ENCODE peak calls at places on chromosomes 1 and 21, in four cellular contexts. B is adrenal gland, H is tibial artery, E is body of pancreas. X is an unnamed sample.

GRCh38 chr1:55490556-55490955 is 275.4 kb upstream of the USP24 start:
- DNase-seq in H (no peak), E (no peak), B (no peak), X (no peak)

GRCh38 chr1:107787299-107787698 is 177.7 kb downstream of the VAV3 start:
- DNase-seq in B (no peak), H (no peak), E (no peak), X (peak; percentile 41)

GRCh38 chr1:21574464-21575151 is 65.4 kb downstream of the ALPL start:
- DNase-seq in H (no peak), E (no peak), B (no peak), X (no peak)

GRCh38 chr1:158185770-158186705 is 5.3 kb downstream of the CD1D start:
- DNase-seq in H (no peak), B (no peak), E (no peak), X (no peak)

GRCh38 chr1:53117836-53118235 is 24.6 kb downstream of the SLC1A7 start:
- DNase-seq in H (no peak), B (no peak), E (no peak), X (no peak)

GRCh38 chr1:112614460-112615065 is 4.4 kb downstream of the ST7L start:
- DNase-seq in H (no peak), E (no peak), B (no peak), X (peak; percentile 51)

GRCh38 chr1:76868154-76868882 is 1.0 kb downstream of the ST6GALNAC5 start:
- DNase-seq in B (peak; percentile 51), E (peak; percentile 12), H (peak; percentile 70), X (peak; percentile 1)

GRCh38 chr1:36207339-36207738 is 16.9 kb upstream of the THRAP3 start:
- DNase-seq in E (peak; percentile 63), H (peak; percentile 94), B (no peak), X (no peak)

GRCh38 chr1:50968884-50969610 is 998 bp upstream of the CDKN2C start:
- DNase-seq in E (peak; percentile 57), H (peak; percentile 77), B (peak; percentile 48), X (peak; percentile 86)

GRCh38 chr1:156284762-156285161 is 637 bp downstream of the TMEM79 start:
- DNase-seq in E (no peak), B (no peak), H (no peak), X (no peak)

GRCh38 chr1:116988908-116989307 is 12.7 kb upstream of the CD101 start:
- DNase-seq in H (no peak), B (no peak), E (no peak), X (no peak)

GRCh38 chr1:200364121-200364759 is 45.6 kb downstream of the ZNF281 start:
- DNase-seq in E (no peak), B (no peak), H (no peak), X (peak; percentile 9)

GRCh38 chr1:169119405-169119804 is 12.9 kb downstream of the ATP1B1 start:
- DNase-seq in B (no peak), E (no peak), H (no peak), X (no peak)

GRCh38 chr1:2135425-2135824 is 59.1 kb downstream of the FAAP20 start:
- DNase-seq in B (no peak), E (peak; percentile 24), H (peak; percentile 78), X (no peak)

GRCh38 chr1:173205146-173206051 is 1.7 kb downstream of the TNFSF4 start:
- DNase-seq in B (peak; percentile 69), E (no peak), H (no peak), X (no peak)

GRCh38 chr1:84834419-84835064 is 58.5 kb downstream of the LPAR3 start:
- DNase-seq in B (no peak), E (no peak), H (no peak), X (no peak)

GRCh38 chr21:32457360-32457840 is 44.9 kb downstream of the EVA1C start:
- DNase-seq in H (peak; percentile 78), E (peak; percentile 65), B (peak; percentile 25), X (peak; percentile 18)

GRCh38 chr1:184595609-184596008 is 159.0 kb downstream of the EDEM3 start:
- DNase-seq in B (peak; percentile 53), E (no peak), H (no peak), X (no peak)

GRCh38 chr1:19384113-19384512 is 72.0 kb downstream of the SLC66A1 start:
- DNase-seq in H (no peak), B (peak; percentile 43), E (peak; percentile 21), X (peak; percentile 36)

GRCh38 chr1:46039571-46040052 is 92.8 kb downstream of the PIK3R3 start:
- DNase-seq in H (no peak), E (no peak), B (peak; percentile 56), X (no peak)

GRCh38 chr1:42176902-42177519 is 12.5 kb upstream of the GUCA2A start:
- DNase-seq in H (no peak), E (no peak), B (no peak), X (peak; percentile 50)

GRCh38 chr1:7752512-7753417 is 18.3 kb upstream of the VAMP3 start:
- DNase-seq in H (no peak), B (peak; percentile 51), E (peak; percentile 71), X (peak; percentile 42)

GRCh38 chr1:215749423-215749822 is 182.3 kb downstream of the KCTD3 start:
- DNase-seq in E (no peak), H (no peak), B (no peak), X (no peak)

GRCh38 chr1:17984510-17985085 is 123.0 kb upstream of the IGSF21 start:
- DNase-seq in E (peak; percentile 39), H (no peak), B (peak; percentile 23), X (peak; percentile 56)

GRCh38 chr1:42739753-42740700 is at the start of gene CLDN19:
- DNase-seq in B (no peak), H (no peak), E (no peak), X (no peak)

GRCh38 chr1:240658312-240658975 is 46.5 kb upstream of the GREM2 start:
- DNase-seq in H (no peak), E (no peak), B (no peak), X (no peak)

GRCh38 chr1:209583408-209583807 is at the start of gene CAMK1G:
- DNase-seq in E (no peak), B (no peak), H (no peak), X (no peak)

GRCh38 chr1:185487030-185487429 is 170.0 kb upstream of the IVNS1ABP start:
- DNase-seq in E (no peak), B (no peak), H (no peak), X (no peak)

GRCh38 chr1:171743014-171743870 is 1.4 kb upstream of the VAMP4 start:
- DNase-seq in B (peak; percentile 50), H (no peak), E (no peak), X (peak; percentile 46)

GRCh38 chr1:230012742-230013141 is 54.3 kb upstream of the GALNT2 start:
- DNase-seq in B (no peak), E (no peak), H (no peak), X (no peak)

GRCh38 chr1:55825486-55825885 is 610.3 kb upstream of the USP24 start:
- DNase-seq in B (no peak), E (no peak), H (no peak), X (no peak)

GRCh38 chr21:43348801-43349261 is 78.1 kb downstream of the SIK1 start:
- DNase-seq in B (no peak), H (no peak), E (no peak), X (no peak)

GRCh38 chr1:2240251-2241156 is 12.4 kb downstream of the SKI start:
- DNase-seq in E (peak; percentile 52), H (peak; percentile 95), B (peak; percentile 84), X (no peak)

GRCh38 chr1:116150368-116150767 is 39.2 kb downstream of the MAB21L3 start:
- DNase-seq in E (no peak), B (no peak), H (no peak), X (no peak)

GRCh38 chr1:33300673-33301072 is 20.2 kb downstream of the A3GALT2 start:
- DNase-seq in B (peak; percentile 54), E (no peak), H (peak; percentile 82), X (peak; percentile 49)

GRCh38 chr1:211353562-211354212 is 27.1 kb downstream of the TRAF5 start:
- DNase-seq in B (no peak), H (no peak), E (no peak), X (no peak)